ENCODE peak calls at places on chromosomes 7 and 10, in ten cellular contexts. Z is neural crest cell; S is HTR-8/SVneo; M is dermis microvascular lymphatic vessel endothelial cell; I is fibroblast of lung; Q is EH; Y is nucleus accumbens; D is natural killer cell treated with Interleukin-12 subunit alpha and Interleukin-12 subunit beta and Interleukin-15 and Interleukin-18, amount 100 ng/mL, for 72 hours; P is NCI-H1417 treated with DMSO at 0.1 percent for 48 hours; G is NCI-H1105 treated with DMSO at 0.1 percent for 48 hours. C is an unnamed sample.

GRCh38 chr7:129557686-129558481 is 53.6 kb upstream of the NRF1 start:
- DNase-seq in Z (no peak), S (no peak), M (no peak), I (no peak), Q (no peak), Y (no peak), D (no peak), P (peak), G (no peak), C (no peak)

GRCh38 chr10:86047588-86047987 is 319.0 kb downstream of the GRID1 start:
- DNase-seq in Z (no peak), S (no peak), M (no peak), I (no peak), Q (no peak), Y (no peak), D (no peak), P (no peak), G (no peak), C (no peak)

GRCh38 chr10:14182781-14183180 is 147.9 kb downstream of the FRMD4A start:
- DNase-seq in Z (no peak), S (no peak), M (no peak), I (no peak), Q (no peak), Y (no peak), D (no peak), P (no peak), G (no peak), C (no peak)

GRCh38 chr7:50791921-50792341 is 9.2 kb upstream of the GRB10 start:
- DNase-seq in Z (no peak), S (no peak), M (peak), I (peak), Q (peak), Y (no peak), D (no peak), P (no peak), G (no peak), C (no peak)

GRCh38 chr7:92613214-92613613 is 23.0 kb upstream of the FAM133B start:
- DNase-seq in Z (no peak), S (no peak), M (no peak), I (no peak), Q (no peak), Y (no peak), D (no peak), P (no peak), G (no peak), C (no peak)

GRCh38 chr7:22931011-22931410 is 82.9 kb downstream of the HYCC1 start:
- DNase-seq in Z (no peak), S (no peak), M (no peak), I (no peak), Q (peak), Y (no peak), D (no peak), P (no peak), G (no peak), C (no peak)

GRCh38 chr7:19772858-19773337 is 519 bp downstream of the TMEM196 start:
- DNase-seq in Z (peak), S (peak), M (peak), I (peak), Q (peak), Y (no peak), D (no peak), P (no peak), G (peak), C (no peak)

GRCh38 chr10:17841055-17841454 is 31.9 kb downstream of the MRC1 start:
- DNase-seq in Z (no peak), S (no peak), M (no peak), I (peak), Q (no peak), Y (no peak), D (no peak), P (no peak), G (no peak), C (no peak)

GRCh38 chr10:103480521-103480920 is 1.5 kb upstream of the CALHM3 start:
- DNase-seq in Z (no peak), S (no peak), M (peak), I (no peak), Q (peak), Y (no peak), D (no peak), P (no peak), G (no peak), C (no peak)

GRCh38 chr7:114263219-114263618 is 151.4 kb upstream of the FOXP2 start:
- DNase-seq in Z (no peak), S (no peak), M (no peak), I (no peak), Q (no peak), Y (no peak), D (no peak), P (no peak), G (no peak), C (no peak)

GRCh38 chr10:15469066-15469465 is 98.0 kb upstream of the FAM171A1 start:
- DNase-seq in Z (no peak), S (no peak), M (no peak), I (peak), Q (peak), Y (no peak), D (no peak), P (no peak), G (no peak), C (no peak)

GRCh38 chr7:22989646-22990587 is 24.0 kb downstream of the HYCC1 start:
- DNase-seq in Z (no peak), S (no peak), M (peak), I (peak), Q (peak), Y (no peak), D (no peak), P (no peak), G (no peak), C (no peak)

GRCh38 chr10:102752934-102753664 is 9.4 kb downstream of the WBP1L start:
- DNase-seq in Z (no peak), S (peak), M (peak), I (peak), Q (peak), Y (no peak), D (no peak), P (no peak), G (no peak), C (no peak)

GRCh38 chr7:132666076-132666775 is 90.0 kb upstream of the PLXNA4 start:
- DNase-seq in Z (no peak), S (no peak), M (no peak), I (no peak), Q (peak), Y (no peak), D (no peak), P (no peak), G (no peak), C (no peak)

GRCh38 chr7:132942721-132943120 is 139.2 kb downstream of the CHCHD3 start:
- DNase-seq in Z (no peak), S (no peak), M (no peak), I (peak), Q (no peak), Y (no peak), D (no peak), P (no peak), G (no peak), C (no peak)

GRCh38 chr10:14016011-14016536 is 314.6 kb downstream of the FRMD4A start:
- DNase-seq in Z (no peak), S (no peak), M (peak), I (peak), Q (peak), Y (no peak), D (no peak), P (no peak), G (no peak), C (no peak)

C was measured in NCI-H187 treated with DMSO at 0.1 percent for 48 hours.